ENCODE peak calls at places on chromosomes 5 and 9, in eight cellular contexts. N is Caco-2, K is fibroblast of pulmonary artery, Z is lower leg skin, W is cardiac muscle cell, G is uterus, X is epithelial cell of proximal tubule, I is small intestine. Q is an unnamed sample.

GRCh38 chr5:128644863-128645262 is 106.8 kb upstream of the FBN2 start:
- DNase-seq in N (no peak), K (peak), Z (no peak), W (peak), G (no peak), X (no peak), I (no peak), Q (peak)

GRCh38 chr5:175823731-175824525 is 47.5 kb upstream of the CPLX2 start:
- DNase-seq in N (no peak), K (no peak), Z (no peak), W (no peak), G (no peak), X (no peak), I (no peak), Q (no peak)

GRCh38 chr9:27471789-27472585 is 52.1 kb upstream of the IFNK start:
- DNase-seq in N (no peak), K (no peak), Z (no peak), W (no peak), G (no peak), X (no peak), I (no peak), Q (no peak)

GRCh38 chr5:91151947-91152346 is 231.2 kb downstream of the ARRDC3 start:
- DNase-seq in N (no peak), K (peak), Z (no peak), W (peak), G (no peak), X (peak), I (no peak), Q (peak)

GRCh38 chr9:120583958-120584369 is 4.0 kb upstream of the CDK5RAP2 start:
- DNase-seq in N (no peak), K (peak), Z (no peak), W (peak), G (no peak), X (peak), I (peak), Q (peak)

GRCh38 chr5:23352437-23352836 is 155.0 kb upstream of the PRDM9 start:
- DNase-seq in N (no peak), K (peak), Z (no peak), W (peak), G (no peak), X (peak), I (no peak), Q (no peak)

GRCh38 chr5:172724203-172724602 is 46.8 kb downstream of the DUSP1 start:
- DNase-seq in N (no peak), K (no peak), Z (no peak), W (no peak), G (no peak), X (no peak), I (no peak), Q (no peak)

GRCh38 chr5:10409504-10409903 is 32.2 kb upstream of the ROPN1L start:
- DNase-seq in N (no peak), K (no peak), Z (no peak), W (no peak), G (no peak), X (no peak), I (no peak), Q (no peak)

GRCh38 chr5:78895616-78896015 is 89.5 kb downstream of the ARSB start:
- DNase-seq in N (no peak), K (no peak), Z (no peak), W (no peak), G (no peak), X (no peak), I (no peak), Q (no peak)

GRCh38 chr9:115674091-115674490 is 479.5 kb upstream of the PAPPA start:
- DNase-seq in N (no peak), K (no peak), Z (no peak), W (no peak), G (no peak), X (no peak), I (no peak), Q (no peak)

GRCh38 chr5:111829701-111830100 is 72.7 kb upstream of the NREP start:
- DNase-seq in N (no peak), K (peak), Z (no peak), W (peak), G (no peak), X (peak), I (no peak), Q (peak)

GRCh38 chr5:39599721-39600431 is 175.1 kb upstream of the DAB2 start:
- DNase-seq in N (peak), K (peak), Z (no peak), W (peak), G (no peak), X (no peak), I (peak), Q (no peak)

GRCh38 chr9:38016375-38017120 is 52.5 kb downstream of the SHB start:
- DNase-seq in N (no peak), K (peak), Z (no peak), W (peak), G (peak), X (peak), I (no peak), Q (no peak)

GRCh38 chr9:68793605-68794343 is 88.7 kb downstream of the PIP5K1B start:
- DNase-seq in N (no peak), K (no peak), Z (no peak), W (no peak), G (no peak), X (no peak), I (peak), Q (no peak)

GRCh38 chr5:138458856-138459255 is 6.4 kb upstream of the EGR1 start:
- DNase-seq in N (no peak), K (no peak), Z (no peak), W (no peak), G (no peak), X (no peak), I (no peak), Q (no peak)

GRCh38 chr9:134962065-134962997 is 44.6 kb upstream of the FCN1 start:
- DNase-seq in N (peak), K (no peak), Z (peak), W (no peak), G (no peak), X (no peak), I (no peak), Q (no peak)

GRCh38 chr5:135890867-135891266 is 4.8 kb downstream of the IL9 start:
- DNase-seq in N (no peak), K (no peak), Z (no peak), W (no peak), G (no peak), X (no peak), I (no peak), Q (no peak)

GRCh38 chr5:93079046-93079445 is 502.0 kb downstream of the NR2F1-AS1 start:
- DNase-seq in N (no peak), K (no peak), Z (no peak), W (no peak), G (no peak), X (no peak), I (no peak), Q (no peak)

GRCh38 chr9:92774274-92774673 is 9.6 kb upstream of the BICD2 start:
- DNase-seq in N (no peak), K (peak), Z (peak), W (peak), G (no peak), X (no peak), I (no peak), Q (peak)

GRCh38 chr5:123398058-123398728 is 25.0 kb downstream of the CEP120 start:
- DNase-seq in N (no peak), K (no peak), Z (no peak), W (no peak), G (no peak), X (no peak), I (no peak), Q (no peak)
- H3K4me3 ChIP-seq in N (no peak), K (no peak), Z (no peak), W (no peak), G (no peak), X (no peak), I (no peak), Q (no peak)

GRCh38 chr5:113240951-113241726 is 193.7 kb downstream of the TSSK1B start:
- DNase-seq in N (no peak), K (no peak), Z (no peak), W (no peak), G (no peak), X (no peak), I (no peak), Q (no peak)
- H3K4me3 ChIP-seq in N (no peak), K (no peak), Z (no peak), W (no peak), G (no peak), X (no peak), I (no peak), Q (no peak)

GRCh38 chr5:14171621-14172020 is 28.5 kb downstream of the TRIO start:
- DNase-seq in N (no peak), K (peak), Z (no peak), W (peak), G (no peak), X (no peak), I (no peak), Q (no peak)

GRCh38 chr5:14171091-14171490 is 27.9 kb downstream of the TRIO start:
- DNase-seq in N (no peak), K (no peak), Z (no peak), W (peak), G (no peak), X (no peak), I (no peak), Q (no peak)

GRCh38 chr5:14173419-14174234 is 30.5 kb downstream of the TRIO start:
- DNase-seq in N (no peak), K (no peak), Z (no peak), W (no peak), G (no peak), X (no peak), I (no peak), Q (no peak)

GRCh38 chr5:14174235-14174636 is 31.1 kb downstream of the TRIO start:
- DNase-seq in N (peak), K (no peak), Z (no peak), W (no peak), G (no peak), X (no peak), I (no peak), Q (no peak)

DNA sequence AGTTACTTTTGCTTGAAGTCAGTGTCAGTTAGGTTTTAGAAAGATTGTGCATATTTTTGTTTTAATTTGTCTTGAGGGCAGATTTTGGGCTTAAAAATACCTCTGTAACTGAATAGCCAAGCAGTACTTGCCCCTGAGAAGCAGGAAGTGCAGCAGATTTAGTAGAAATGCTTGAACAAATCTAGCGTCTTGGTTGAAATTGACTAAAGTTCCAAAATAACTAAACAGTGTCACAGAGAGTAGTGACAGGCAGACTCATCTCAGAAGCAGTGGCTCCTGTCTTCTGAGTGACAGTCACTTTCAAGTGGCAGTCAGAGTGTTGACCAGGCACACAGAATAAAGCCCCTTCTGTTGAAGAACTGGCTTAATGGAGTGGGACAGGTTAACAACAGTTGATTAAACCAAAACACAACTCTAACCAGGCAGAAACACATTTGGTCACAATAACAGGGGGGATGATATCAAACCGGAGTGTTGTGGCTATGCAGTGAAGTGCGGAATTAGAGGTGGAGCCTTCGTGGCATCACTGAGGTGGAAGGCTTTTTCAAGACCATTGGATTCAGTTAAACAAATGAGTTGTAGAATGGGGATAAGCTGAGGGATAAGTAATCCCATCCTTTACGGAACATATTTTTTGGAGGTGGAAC is 29.1 kb downstream of the TRIO start:
- DNase-seq in N (no peak), K (no peak), Z (no peak), W (no peak), G (no peak), X (no peak), I (no peak), Q (no peak)
- H3K4me3 ChIP-seq in N (no peak), K (no peak), Z (no peak), W (no peak), G (no peak), X (no peak), I (no peak), Q (no peak)

GRCh38 chr9:114155967-114156294 is 594 bp downstream of the COL27A1 start:
- DNase-seq in N (no peak), K (no peak), Z (no peak), W (no peak), G (no peak), X (no peak), I (no peak), Q (no peak)

GRCh38 chr9:114156311-114156657 is 947 bp downstream of the COL27A1 start:
- DNase-seq in N (no peak), K (peak), Z (no peak), W (no peak), G (no peak), X (no peak), I (peak), Q (no peak)

GRCh38 chr9:114153761-114154596 is 1.4 kb upstream of the COL27A1 start:
- DNase-seq in N (peak), K (no peak), Z (no peak), W (peak), G (no peak), X (no peak), I (no peak), Q (no peak)

GRCh38 chr9:114155263-114155966 is at the start of gene COL27A1:
- DNase-seq in N (peak), K (peak), Z (peak), W (peak), G (peak), X (no peak), I (peak), Q (no peak)

DNA sequence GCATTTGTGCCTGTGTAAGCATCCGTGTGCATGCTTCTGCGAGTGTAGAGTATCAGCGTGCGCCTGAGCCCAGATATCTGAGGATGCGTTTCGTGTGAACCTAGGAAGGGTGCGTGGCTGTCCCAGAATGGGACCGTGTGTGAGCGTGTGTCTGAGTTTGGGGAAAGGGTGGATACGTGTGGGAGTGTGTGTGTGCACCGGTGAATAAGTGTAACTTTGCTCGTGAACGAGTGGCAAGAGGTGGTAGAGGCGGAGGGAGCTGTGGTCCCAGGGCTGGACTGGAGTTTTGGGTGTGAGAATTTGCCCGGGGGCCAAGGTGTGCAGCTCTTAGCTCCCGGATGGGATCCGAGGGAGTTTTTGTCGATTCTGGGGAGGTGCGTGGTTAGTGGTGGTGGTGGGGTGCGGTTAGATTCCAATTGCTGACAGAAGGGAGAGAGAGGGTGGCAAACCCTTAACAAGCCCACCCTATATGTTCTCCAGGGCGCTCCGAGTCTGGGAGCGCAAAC is 687 bp upstream of the COL27A1 start:
- DNase-seq in N (no peak), K (no peak), Z (no peak), W (no peak), G (no peak), X (no peak), I (no peak), Q (no peak)
- H3K4me3 ChIP-seq in N (peak), K (no peak), Z (no peak), W (peak), G (peak), X (peak), I (no peak), Q (peak)

DNA sequence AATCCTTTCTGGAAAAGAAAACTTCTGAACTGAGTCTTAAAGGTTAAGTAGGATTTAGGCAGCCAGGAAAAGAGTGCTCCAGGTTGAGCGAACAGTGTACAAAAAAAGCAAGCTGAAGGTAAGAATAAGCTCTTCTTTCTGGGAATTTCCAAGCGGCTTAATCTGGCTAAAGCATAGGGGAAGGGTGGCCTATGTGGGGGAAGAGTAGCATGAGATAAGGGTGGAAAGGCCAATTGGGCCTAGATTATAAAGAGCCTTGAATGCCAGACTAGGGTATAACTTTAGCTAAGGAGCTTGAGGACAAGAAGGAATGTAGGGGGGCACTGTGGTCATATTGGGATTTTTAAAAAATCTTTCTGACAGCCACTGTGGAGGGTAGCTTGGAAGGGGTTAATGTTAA is 37.3 kb upstream of the NR5A1 start:
- DNase-seq in N (no peak), K (no peak), Z (no peak), W (no peak), G (no peak), X (no peak), I (no peak), Q (no peak)
- H3K4me3 ChIP-seq in N (no peak), K (no peak), Z (no peak), W (no peak), G (no peak), X (no peak), I (no peak), Q (no peak)

DNA sequence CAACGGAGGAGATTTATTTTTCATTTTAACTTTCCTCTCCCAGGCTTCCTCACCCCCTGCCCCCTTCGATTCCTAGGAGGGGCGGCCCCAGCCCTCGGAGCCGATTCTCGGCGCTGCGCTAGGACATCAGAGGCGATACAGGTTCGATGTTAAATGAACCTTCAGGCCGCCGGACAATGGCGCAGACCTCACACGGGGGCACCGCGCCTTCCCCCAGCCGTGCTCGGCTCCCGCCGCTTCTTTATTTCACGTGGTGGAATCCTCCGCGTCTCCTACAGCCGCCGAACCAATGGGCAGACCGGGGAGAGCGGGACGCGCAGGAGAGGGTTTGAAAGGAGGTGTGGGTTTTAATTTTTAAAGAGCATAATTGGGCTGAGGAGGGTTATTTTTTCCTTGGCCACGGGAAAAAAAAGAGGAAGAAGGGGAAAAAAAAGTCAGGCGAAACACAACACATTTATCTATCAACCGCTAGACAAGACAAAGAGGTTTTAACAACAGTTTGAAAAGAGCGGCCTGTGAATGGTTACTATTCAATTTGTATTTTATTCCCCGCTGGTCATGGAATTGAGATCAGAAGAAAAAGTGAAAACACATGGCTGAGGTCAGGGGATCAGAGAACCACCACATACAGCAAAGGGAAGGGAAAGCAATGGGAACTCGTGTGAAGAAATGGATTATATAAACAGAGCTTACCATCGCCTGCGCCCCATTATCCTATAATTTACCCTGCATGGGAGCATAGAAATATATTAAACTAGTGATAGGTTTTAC is 126.9 kb downstream of the TMEM174 start:
- DNase-seq in N (no peak), K (no peak), Z (no peak), W (no peak), G (no peak), X (no peak), I (no peak), Q (no peak)
- H3K4me3 ChIP-seq in N (no peak), K (no peak), Z (no peak), W (no peak), G (no peak), X (peak), I (no peak), Q (peak)

GRCh38 chr5:160270704-160271103 is 41.4 kb downstream of the FABP6 start:
- DNase-seq in N (no peak), K (no peak), Z (no peak), W (no peak), G (no peak), X (no peak), I (no peak), Q (no peak)

GRCh38 chr5:160274483-160274931 is 37.9 kb downstream of the CCNJL start:
- DNase-seq in N (no peak), K (no peak), Z (no peak), W (no peak), G (no peak), X (no peak), I (no peak), Q (no peak)

GRCh38 chr5:160271396-160271795 is 41.0 kb downstream of the CCNJL start:
- DNase-seq in N (no peak), K (no peak), Z (no peak), W (peak), G (no peak), X (no peak), I (no peak), Q (no peak)

GRCh38 chr5:160272889-160273288 is 39.5 kb downstream of the CCNJL start:
- DNase-seq in N (no peak), K (no peak), Z (no peak), W (no peak), G (no peak), X (no peak), I (no peak), Q (no peak)

DNA sequence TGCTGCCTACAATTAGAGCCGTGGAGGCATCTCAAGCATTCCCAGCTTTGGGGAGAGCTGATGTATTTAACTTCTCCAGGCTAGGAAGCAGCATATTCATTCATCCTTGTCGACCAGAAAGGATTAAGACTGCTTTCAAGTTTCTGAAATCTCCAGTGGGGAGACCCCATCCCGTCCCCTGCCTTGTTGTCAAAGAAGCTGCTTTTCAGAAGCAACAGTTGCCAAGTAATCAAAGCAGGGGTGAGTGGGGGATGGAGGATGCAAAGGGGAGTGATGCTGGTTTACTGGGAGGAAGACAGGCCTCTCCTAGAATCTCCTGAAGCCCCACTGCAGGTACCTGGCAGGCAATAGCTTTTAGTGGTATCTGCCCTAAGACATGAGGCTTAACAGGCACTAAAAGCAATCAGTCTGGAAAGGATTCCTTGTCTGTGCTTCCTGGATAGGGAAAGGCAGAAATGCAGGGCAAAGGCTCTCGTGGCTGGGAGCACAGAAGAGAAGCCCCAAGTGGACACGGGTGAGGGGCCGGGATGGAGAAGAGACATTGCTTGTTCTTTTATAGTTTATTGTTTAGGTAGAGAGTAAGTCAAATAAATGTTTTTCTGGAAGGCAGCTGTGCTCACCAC is 40.2 kb downstream of the CCNJL start:
- DNase-seq in N (no peak), K (no peak), Z (no peak), W (no peak), G (no peak), X (no peak), I (no peak), Q (no peak)
- H3K4me3 ChIP-seq in N (no peak), K (no peak), Z (no peak), W (no peak), G (no peak), X (no peak), I (no peak), Q (no peak)